ENCODE peak calls at places on chromosome 21, in five cellular contexts. One of them, this sample, is unnamed.

GRCh38 chr21:41503331-41503730 is 4.6 kb downstream of the TMPRSS2 start:
- DNase-seq in left ventricle myocardium inferior: no peak
- DNase-seq in CD8-positive, alpha-beta memory T cell: no peak
- DNase-seq in HCT116: no peak
- DNase-seq in CD8-positive, alpha-beta T cell: no peak
- DNase-seq in this sample: no peak

GRCh38 chr21:24045775-24046215 is 1561.5 kb downstream of the MRPL39 start:
- DNase-seq in left ventricle myocardium inferior: peak; percentile 66
- DNase-seq in CD8-positive, alpha-beta memory T cell: no peak
- DNase-seq in HCT116: no peak
- DNase-seq in CD8-positive, alpha-beta T cell: peak; percentile 49
- DNase-seq in this sample: peak; percentile 28

GRCh38 chr21:45724345-45724961 is 80.9 kb downstream of the PCBP3 start:
- DNase-seq in left ventricle myocardium inferior: peak; percentile 35
- DNase-seq in CD8-positive, alpha-beta memory T cell: no peak
- DNase-seq in HCT116: no peak
- DNase-seq in CD8-positive, alpha-beta T cell: no peak
- DNase-seq in this sample: no peak

GRCh38 chr21:46127239-46128105 is 27.9 kb downstream of the FTCD start:
- DNase-seq in left ventricle myocardium inferior: no peak
- DNase-seq in CD8-positive, alpha-beta memory T cell: no peak
- DNase-seq in HCT116: no peak
- DNase-seq in CD8-positive, alpha-beta T cell: no peak
- DNase-seq in this sample: no peak

GRCh38 chr21:29232601-29233541 is 65.9 kb upstream of the BACH1 start:
- DNase-seq in left ventricle myocardium inferior: no peak
- DNase-seq in CD8-positive, alpha-beta memory T cell: no peak
- DNase-seq in HCT116: no peak
- DNase-seq in CD8-positive, alpha-beta T cell: no peak
- DNase-seq in this sample: no peak

GRCh38 chr21:42633858-42634257 is 19.6 kb upstream of the PDE9A start:
- DNase-seq in left ventricle myocardium inferior: no peak
- DNase-seq in CD8-positive, alpha-beta memory T cell: no peak
- DNase-seq in HCT116: no peak
- DNase-seq in CD8-positive, alpha-beta T cell: no peak
- DNase-seq in this sample: no peak

GRCh38 chr21:25092441-25093011 is 514.8 kb downstream of the MRPL39 start:
- DNase-seq in left ventricle myocardium inferior: no peak
- DNase-seq in CD8-positive, alpha-beta memory T cell: no peak
- DNase-seq in HCT116: no peak
- DNase-seq in CD8-positive, alpha-beta T cell: no peak
- DNase-seq in this sample: no peak

GRCh38 chr21:41770901-41771624 is 4.2 kb upstream of the RIPK4 start:
- DNase-seq in left ventricle myocardium inferior: no peak
- DNase-seq in CD8-positive, alpha-beta memory T cell: no peak
- DNase-seq in HCT116: no peak
- DNase-seq in CD8-positive, alpha-beta T cell: no peak
- DNase-seq in this sample: no peak

GRCh38 chr21:21734088-21734487 is 735.9 kb downstream of the NCAM2 start:
- DNase-seq in left ventricle myocardium inferior: no peak
- DNase-seq in CD8-positive, alpha-beta memory T cell: no peak
- DNase-seq in HCT116: no peak
- DNase-seq in CD8-positive, alpha-beta T cell: no peak
- DNase-seq in this sample: no peak

GRCh38 chr21:27154451-27155129 is 187.7 kb upstream of the ADAMTS5 start:
- DNase-seq in left ventricle myocardium inferior: no peak
- DNase-seq in CD8-positive, alpha-beta memory T cell: no peak
- DNase-seq in HCT116: no peak
- DNase-seq in CD8-positive, alpha-beta T cell: no peak
- DNase-seq in this sample: no peak

GRCh38 chr21:35563885-35564451 is 496.4 kb downstream of the SETD4 start:
- DNase-seq in left ventricle myocardium inferior: peak; percentile 66
- DNase-seq in CD8-positive, alpha-beta memory T cell: no peak
- DNase-seq in HCT116: no peak
- DNase-seq in CD8-positive, alpha-beta T cell: no peak
- DNase-seq in this sample: no peak

GRCh38 chr21:29416268-29416667 is 117.5 kb downstream of the BACH1 start:
- DNase-seq in left ventricle myocardium inferior: no peak
- DNase-seq in CD8-positive, alpha-beta memory T cell: no peak
- DNase-seq in HCT116: no peak
- DNase-seq in CD8-positive, alpha-beta T cell: no peak
- DNase-seq in this sample: no peak

GRCh38 chr21:35265170-35265877 is 216.2 kb upstream of the RUNX1 start:
- DNase-seq in left ventricle myocardium inferior: no peak
- DNase-seq in CD8-positive, alpha-beta memory T cell: no peak
- DNase-seq in HCT116: peak; percentile 52
- DNase-seq in CD8-positive, alpha-beta T cell: no peak
- DNase-seq in this sample: no peak

GRCh38 chr21:34899760-34900159 is 149.3 kb downstream of the RUNX1 start:
- DNase-seq in left ventricle myocardium inferior: no peak
- DNase-seq in CD8-positive, alpha-beta memory T cell: no peak
- DNase-seq in HCT116: no peak
- DNase-seq in CD8-positive, alpha-beta T cell: no peak
- DNase-seq in this sample: no peak

GRCh38 chr21:21029159-21029558 is 30.9 kb downstream of the NCAM2 start:
- DNase-seq in left ventricle myocardium inferior: no peak
- DNase-seq in CD8-positive, alpha-beta memory T cell: no peak
- DNase-seq in HCT116: no peak
- DNase-seq in CD8-positive, alpha-beta T cell: no peak
- DNase-seq in this sample: no peak

GRCh38 chr21:45822429-45823099 is 159.0 kb upstream of the COL6A1 start:
- DNase-seq in left ventricle myocardium inferior: no peak
- DNase-seq in CD8-positive, alpha-beta memory T cell: no peak
- DNase-seq in HCT116: no peak
- DNase-seq in CD8-positive, alpha-beta T cell: no peak
- DNase-seq in this sample: no peak

GRCh38 chr21:19198801-19199200 is 795.2 kb upstream of the TMPRSS15 start:
- DNase-seq in left ventricle myocardium inferior: no peak
- DNase-seq in CD8-positive, alpha-beta memory T cell: no peak
- DNase-seq in HCT116: no peak
- DNase-seq in CD8-positive, alpha-beta T cell: no peak
- DNase-seq in this sample: no peak

GRCh38 chr21:43297411-43297981 is 128.7 kb downstream of the CRYAA start:
- DNase-seq in left ventricle myocardium inferior: peak; percentile 2
- DNase-seq in CD8-positive, alpha-beta memory T cell: no peak
- DNase-seq in HCT116: no peak
- DNase-seq in CD8-positive, alpha-beta T cell: no peak
- DNase-seq in this sample: no peak

GRCh38 chr21:38761531-38761930 is 44.2 kb upstream of the ETS2 start:
- DNase-seq in left ventricle myocardium inferior: no peak
- DNase-seq in CD8-positive, alpha-beta memory T cell: no peak
- DNase-seq in HCT116: no peak
- DNase-seq in CD8-positive, alpha-beta T cell: no peak
- DNase-seq in this sample: no peak

GRCh38 chr21:38758815-38759214 is 46.9 kb upstream of the ETS2 start:
- DNase-seq in left ventricle myocardium inferior: no peak
- DNase-seq in CD8-positive, alpha-beta memory T cell: no peak
- DNase-seq in HCT116: no peak
- DNase-seq in CD8-positive, alpha-beta T cell: no peak
- DNase-seq in this sample: no peak

GRCh38 chr21:38760762-38761155 is 45.0 kb upstream of the ETS2 start:
- DNase-seq in left ventricle myocardium inferior: no peak
- DNase-seq in CD8-positive, alpha-beta memory T cell: no peak
- DNase-seq in HCT116: no peak
- DNase-seq in CD8-positive, alpha-beta T cell: no peak
- DNase-seq in this sample: no peak

GRCh38 chr21:38759286-38759872 is 46.4 kb upstream of the ETS2 start:
- DNase-seq in left ventricle myocardium inferior: no peak
- DNase-seq in CD8-positive, alpha-beta memory T cell: no peak
- DNase-seq in HCT116: no peak
- DNase-seq in CD8-positive, alpha-beta T cell: no peak
- DNase-seq in this sample: no peak

GRCh38 chr21:38760017-38760761 is 45.5 kb upstream of the ETS2 start:
- DNase-seq in left ventricle myocardium inferior: no peak
- DNase-seq in CD8-positive, alpha-beta memory T cell: no peak
- DNase-seq in HCT116: no peak
- DNase-seq in CD8-positive, alpha-beta T cell: no peak
- DNase-seq in this sample: no peak
- H3K4me1 ChIP-seq in left ventricle myocardium inferior: peaks cover 23% of the 10 kb centered on the region
- H3K4me1 ChIP-seq in CD8-positive, alpha-beta memory T cell: no peaks in the 10 kb centered on the region
- H3K4me1 ChIP-seq in HCT116: peaks cover 16% of the 10 kb centered on the region
- H3K4me1 ChIP-seq in CD8-positive, alpha-beta T cell: no peaks in the 10 kb centered on the region
- H3K4me1 ChIP-seq in this sample: peaks cover 10% of the 10 kb centered on the region

GRCh38 chr21:16425297-16425696 is 695.5 kb downstream of the USP25 start:
- DNase-seq in left ventricle myocardium inferior: no peak
- DNase-seq in CD8-positive, alpha-beta memory T cell: no peak
- DNase-seq in HCT116: no peak
- DNase-seq in CD8-positive, alpha-beta T cell: no peak
- DNase-seq in this sample: no peak

GRCh38 chr21:16426936-16427335 is 697.2 kb downstream of the USP25 start:
- DNase-seq in left ventricle myocardium inferior: no peak
- DNase-seq in CD8-positive, alpha-beta memory T cell: no peak
- DNase-seq in HCT116: no peak
- DNase-seq in CD8-positive, alpha-beta T cell: no peak
- DNase-seq in this sample: no peak

GRCh38 chr21:16422702-16423101 is 692.9 kb downstream of the USP25 start:
- DNase-seq in left ventricle myocardium inferior: no peak
- DNase-seq in CD8-positive, alpha-beta memory T cell: no peak
- DNase-seq in HCT116: no peak
- DNase-seq in CD8-positive, alpha-beta T cell: no peak
- DNase-seq in this sample: no peak

GRCh38 chr21:16423921-16424320 is 694.1 kb downstream of the USP25 start:
- DNase-seq in left ventricle myocardium inferior: no peak
- DNase-seq in CD8-positive, alpha-beta memory T cell: no peak
- DNase-seq in HCT116: no peak
- DNase-seq in CD8-positive, alpha-beta T cell: no peak
- DNase-seq in this sample: no peak

DNA sequence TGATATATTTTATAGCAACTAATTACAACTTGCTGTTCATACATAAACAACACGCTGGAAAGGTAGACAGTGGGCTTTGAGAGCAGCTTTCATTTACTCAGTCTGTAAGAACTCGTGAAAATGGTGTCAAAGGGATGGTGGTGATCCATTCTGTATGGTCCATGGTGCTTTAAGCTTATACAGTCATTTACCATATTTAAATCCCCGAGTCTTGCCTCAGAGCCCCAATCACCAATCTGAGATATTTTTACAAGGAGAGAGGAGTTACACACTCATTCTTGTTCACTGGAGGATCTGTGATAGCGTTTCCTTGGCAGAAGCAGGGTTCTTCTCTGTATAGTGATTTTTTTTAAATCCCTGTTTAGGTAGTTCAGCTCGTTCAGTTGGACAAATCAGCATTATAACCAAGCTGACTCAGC is 694.6 kb downstream of the USP25 start:
- DNase-seq in left ventricle myocardium inferior: no peak
- DNase-seq in CD8-positive, alpha-beta memory T cell: no peak
- DNase-seq in HCT116: no peak
- DNase-seq in CD8-positive, alpha-beta T cell: no peak
- DNase-seq in this sample: no peak
- H3K4me3 ChIP-seq in left ventricle myocardium inferior: peak overlapping the region; percentile 69
- H3K4me3 ChIP-seq in CD8-positive, alpha-beta memory T cell: no peak overlapping the region
- H3K4me3 ChIP-seq in HCT116: no peak overlapping the region
- H3K4me3 ChIP-seq in CD8-positive, alpha-beta T cell: no peak overlapping the region
- H3K4me3 ChIP-seq in this sample: no peak overlapping the region

DNA sequence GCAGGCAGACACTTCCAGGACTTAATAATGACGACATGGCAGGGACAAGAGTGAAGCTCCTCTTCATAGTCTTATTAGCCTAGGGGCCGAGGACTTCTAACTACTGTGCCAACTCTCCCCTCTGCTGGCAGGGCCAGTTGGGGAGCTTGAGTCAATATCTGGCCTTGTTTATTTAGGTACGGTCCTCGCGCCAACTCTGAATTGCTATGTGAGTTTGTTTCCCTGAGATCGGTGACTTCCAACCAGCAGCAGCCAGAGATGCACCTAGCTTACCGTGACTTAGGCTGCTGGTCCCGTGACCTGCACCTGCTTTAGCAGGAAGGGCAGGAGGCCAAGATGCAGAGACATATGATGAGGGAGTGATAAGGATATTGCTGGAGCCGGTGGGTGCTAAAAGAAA is 451.1 kb downstream of the PCP4 start:
- DNase-seq in left ventricle myocardium inferior: no peak
- DNase-seq in CD8-positive, alpha-beta memory T cell: no peak
- DNase-seq in HCT116: no peak
- DNase-seq in CD8-positive, alpha-beta T cell: no peak
- DNase-seq in this sample: no peak
- H3K4me1 ChIP-seq in left ventricle myocardium inferior: no peaks in the 10 kb centered on the region
- H3K4me1 ChIP-seq in CD8-positive, alpha-beta memory T cell: no peaks in the 10 kb centered on the region
- H3K4me1 ChIP-seq in HCT116: no peaks in the 10 kb centered on the region
- H3K4me1 ChIP-seq in CD8-positive, alpha-beta T cell: no peaks in the 10 kb centered on the region
- H3K4me1 ChIP-seq in this sample: no peaks in the 10 kb centered on the region

GRCh38 chr21:17612023-17612564 is 607 bp downstream of the BTG3 start:
- DNase-seq in left ventricle myocardium inferior: peak; percentile 22
- DNase-seq in CD8-positive, alpha-beta memory T cell: peak; percentile 3
- DNase-seq in HCT116: no peak
- DNase-seq in CD8-positive, alpha-beta T cell: peak; percentile 56
- DNase-seq in this sample: peak; percentile 33

GRCh38 chr21:17609681-17610080 is 3.0 kb downstream of the BTG3 start:
- DNase-seq in left ventricle myocardium inferior: no peak
- DNase-seq in CD8-positive, alpha-beta memory T cell: no peak
- DNase-seq in HCT116: no peak
- DNase-seq in CD8-positive, alpha-beta T cell: no peak
- DNase-seq in this sample: no peak

GRCh38 chr21:17610862-17611261 is 1.8 kb downstream of the BTG3 start:
- DNase-seq in left ventricle myocardium inferior: no peak
- DNase-seq in CD8-positive, alpha-beta memory T cell: no peak
- DNase-seq in HCT116: no peak
- DNase-seq in CD8-positive, alpha-beta T cell: no peak
- DNase-seq in this sample: no peak

GRCh38 chr21:17611414-17612022 is 1.2 kb downstream of the BTG3 start:
- DNase-seq in left ventricle myocardium inferior: peak; percentile 79
- DNase-seq in CD8-positive, alpha-beta memory T cell: peak; percentile 71
- DNase-seq in HCT116: peak; percentile 74
- DNase-seq in CD8-positive, alpha-beta T cell: peak; percentile 78
- DNase-seq in this sample: peak; percentile 80

DNA sequence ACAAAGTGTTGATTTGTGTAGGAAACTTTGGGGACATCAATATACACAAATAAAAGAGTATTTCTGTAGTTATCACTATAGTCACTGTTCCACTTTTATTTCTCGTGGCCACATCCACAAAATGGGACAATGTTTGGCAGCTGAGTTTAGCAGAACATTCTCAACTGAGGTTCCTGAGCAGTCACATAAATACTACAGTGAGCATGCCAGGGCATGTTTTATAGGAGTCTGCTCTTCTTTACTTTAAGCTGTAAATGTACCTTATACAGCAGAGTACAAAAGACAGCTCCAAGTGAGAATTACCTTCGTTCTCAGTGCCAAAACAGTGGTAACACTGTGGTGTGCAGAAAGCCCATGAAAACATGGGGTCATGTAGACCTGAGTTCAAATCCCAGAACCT is 5.0 kb downstream of the BTG3 start:
- DNase-seq in left ventricle myocardium inferior: no peak
- DNase-seq in CD8-positive, alpha-beta memory T cell: no peak
- DNase-seq in HCT116: no peak
- DNase-seq in CD8-positive, alpha-beta T cell: no peak
- DNase-seq in this sample: no peak
- H3K4me3 ChIP-seq in left ventricle myocardium inferior: no peak overlapping the region
- H3K4me3 ChIP-seq in CD8-positive, alpha-beta memory T cell: no peak overlapping the region
- H3K4me3 ChIP-seq in HCT116: no peak overlapping the region
- H3K4me3 ChIP-seq in CD8-positive, alpha-beta T cell: no peak overlapping the region
- H3K4me3 ChIP-seq in this sample: no peak overlapping the region